ENCODE peak calls at places on chromosomes 11 and 22, in five cellular contexts. One of them, this sample, is unnamed.

GRCh38 chr11:124415356-124415923 is 9.2 kb downstream of the OR8B4 start:
- DNase-seq in H7: peak
- DNase-seq in NCI-H1930: no peak
- DNase-seq in HS-5: no peak
- DNase-seq in activated effector memory CD4-positive, alpha-beta T cell treated with anti-CD3 and anti-CD28 coated beads, Interleukin-2, amount 50 U/mL, for 16 hours: no peak
- DNase-seq in this sample: no peak

GRCh38 chr11:15690326-15690725 is 575.6 kb downstream of the INSC start:
- DNase-seq in HS-5: no peak
- DNase-seq in activated effector memory CD4-positive, alpha-beta T cell treated with anti-CD3 and anti-CD28 coated beads, Interleukin-2, amount 50 U/mL, for 16 hours: no peak
- DNase-seq in H7: peak
- DNase-seq in NCI-H1930: no peak
- DNase-seq in this sample: no peak

GRCh38 chr11:134120143-134120850 is 51.4 kb downstream of the JAM3 start:
- DNase-seq in H7: no peak
- DNase-seq in NCI-H1930: no peak
- DNase-seq in HS-5: no peak
- DNase-seq in activated effector memory CD4-positive, alpha-beta T cell treated with anti-CD3 and anti-CD28 coated beads, Interleukin-2, amount 50 U/mL, for 16 hours: no peak
- DNase-seq in this sample: no peak

GRCh38 chr22:19806213-19807160 is 45.9 kb downstream of the TBX1 start:
- DNase-seq in activated effector memory CD4-positive, alpha-beta T cell treated with anti-CD3 and anti-CD28 coated beads, Interleukin-2, amount 50 U/mL, for 16 hours: peak
- DNase-seq in HS-5: no peak
- DNase-seq in NCI-H1930: no peak
- DNase-seq in H7: peak
- DNase-seq in this sample: peak

GRCh38 chr11:369336-370018 is at the start of gene B4GALNT4:
- DNase-seq in H7: peak
- DNase-seq in HS-5: no peak
- DNase-seq in NCI-H1930: peak
- DNase-seq in activated effector memory CD4-positive, alpha-beta T cell treated with anti-CD3 and anti-CD28 coated beads, Interleukin-2, amount 50 U/mL, for 16 hours: peak
- DNase-seq in this sample: no peak

GRCh38 chr22:45608763-45609180 is 62.9 kb upstream of the ATXN10 start:
- DNase-seq in activated effector memory CD4-positive, alpha-beta T cell treated with anti-CD3 and anti-CD28 coated beads, Interleukin-2, amount 50 U/mL, for 16 hours: no peak
- DNase-seq in NCI-H1930: no peak
- DNase-seq in HS-5: peak
- DNase-seq in H7: no peak
- DNase-seq in this sample: peak

GRCh38 chr11:86211619-86212018 is 32.9 kb upstream of the EED start:
- DNase-seq in H7: no peak
- DNase-seq in HS-5: no peak
- DNase-seq in NCI-H1930: no peak
- DNase-seq in activated effector memory CD4-positive, alpha-beta T cell treated with anti-CD3 and anti-CD28 coated beads, Interleukin-2, amount 50 U/mL, for 16 hours: no peak
- DNase-seq in this sample: no peak

GRCh38 chr11:3894128-3894731 is 38.8 kb downstream of the STIM1 start:
- DNase-seq in activated effector memory CD4-positive, alpha-beta T cell treated with anti-CD3 and anti-CD28 coated beads, Interleukin-2, amount 50 U/mL, for 16 hours: no peak
- DNase-seq in NCI-H1930: no peak
- DNase-seq in HS-5: no peak
- DNase-seq in H7: no peak
- DNase-seq in this sample: no peak

GRCh38 chr11:132367293-132367692 is 996.9 kb downstream of the NTM start:
- DNase-seq in NCI-H1930: no peak
- DNase-seq in H7: no peak
- DNase-seq in activated effector memory CD4-positive, alpha-beta T cell treated with anti-CD3 and anti-CD28 coated beads, Interleukin-2, amount 50 U/mL, for 16 hours: no peak
- DNase-seq in HS-5: no peak
- DNase-seq in this sample: no peak

GRCh38 chr11:818396-819128 is at the start of gene PNPLA2:
- DNase-seq in H7: no peak
- DNase-seq in activated effector memory CD4-positive, alpha-beta T cell treated with anti-CD3 and anti-CD28 coated beads, Interleukin-2, amount 50 U/mL, for 16 hours: no peak
- DNase-seq in HS-5: no peak
- DNase-seq in NCI-H1930: no peak
- DNase-seq in this sample: no peak

GRCh38 chr11:70487160-70487559 is 88.8 kb downstream of the CTTN start:
- DNase-seq in activated effector memory CD4-positive, alpha-beta T cell treated with anti-CD3 and anti-CD28 coated beads, Interleukin-2, amount 50 U/mL, for 16 hours: no peak
- DNase-seq in HS-5: no peak
- DNase-seq in H7: no peak
- DNase-seq in NCI-H1930: no peak
- DNase-seq in this sample: no peak

GRCh38 chr11:111976614-111977140 is 39.5 kb downstream of the DIXDC1 start:
- DNase-seq in activated effector memory CD4-positive, alpha-beta T cell treated with anti-CD3 and anti-CD28 coated beads, Interleukin-2, amount 50 U/mL, for 16 hours: no peak
- DNase-seq in H7: no peak
- DNase-seq in HS-5: no peak
- DNase-seq in NCI-H1930: no peak
- DNase-seq in this sample: peak

GRCh38 chr11:128879817-128880216 is 11.3 kb upstream of the KCNJ5 start:
- DNase-seq in HS-5: no peak
- DNase-seq in NCI-H1930: no peak
- DNase-seq in H7: peak
- DNase-seq in activated effector memory CD4-positive, alpha-beta T cell treated with anti-CD3 and anti-CD28 coated beads, Interleukin-2, amount 50 U/mL, for 16 hours: no peak
- DNase-seq in this sample: no peak

GRCh38 chr11:91173701-91174100 is 950.9 kb upstream of the CHORDC1 start:
- DNase-seq in NCI-H1930: no peak
- DNase-seq in HS-5: peak
- DNase-seq in H7: no peak
- DNase-seq in activated effector memory CD4-positive, alpha-beta T cell treated with anti-CD3 and anti-CD28 coated beads, Interleukin-2, amount 50 U/mL, for 16 hours: no peak
- DNase-seq in this sample: no peak

GRCh38 chr11:9990221-9990973 is 303.6 kb downstream of the SBF2 start:
- DNase-seq in NCI-H1930: no peak
- DNase-seq in HS-5: no peak
- DNase-seq in activated effector memory CD4-positive, alpha-beta T cell treated with anti-CD3 and anti-CD28 coated beads, Interleukin-2, amount 50 U/mL, for 16 hours: no peak
- DNase-seq in H7: no peak
- DNase-seq in this sample: no peak

GRCh38 chr22:40009953-40010751 is 15.4 kb downstream of the FAM83F start:
- DNase-seq in activated effector memory CD4-positive, alpha-beta T cell treated with anti-CD3 and anti-CD28 coated beads, Interleukin-2, amount 50 U/mL, for 16 hours: no peak
- DNase-seq in H7: no peak
- DNase-seq in NCI-H1930: no peak
- DNase-seq in HS-5: no peak
- DNase-seq in this sample: no peak

GRCh38 chr11:115162919-115163318 is 341.3 kb downstream of the CADM1 start:
- DNase-seq in HS-5: no peak
- DNase-seq in NCI-H1930: no peak
- DNase-seq in activated effector memory CD4-positive, alpha-beta T cell treated with anti-CD3 and anti-CD28 coated beads, Interleukin-2, amount 50 U/mL, for 16 hours: no peak
- DNase-seq in H7: no peak
- DNase-seq in this sample: no peak

GRCh38 chr11:2893935-2894334 is 8.4 kb upstream of the CDKN1C start:
- DNase-seq in HS-5: no peak
- DNase-seq in activated effector memory CD4-positive, alpha-beta T cell treated with anti-CD3 and anti-CD28 coated beads, Interleukin-2, amount 50 U/mL, for 16 hours: no peak
- DNase-seq in NCI-H1930: no peak
- DNase-seq in H7: no peak
- DNase-seq in this sample: no peak

GRCh38 chr22:48740086-48740730 is 1087.5 kb downstream of the BRD1 start:
- DNase-seq in H7: no peak
- DNase-seq in NCI-H1930: no peak
- DNase-seq in HS-5: no peak
- DNase-seq in activated effector memory CD4-positive, alpha-beta T cell treated with anti-CD3 and anti-CD28 coated beads, Interleukin-2, amount 50 U/mL, for 16 hours: peak
- DNase-seq in this sample: no peak

GRCh38 chr11:64919627-64920026 is 2.6 kb upstream of the ATG2A start:
- DNase-seq in HS-5: no peak
- DNase-seq in H7: no peak
- DNase-seq in NCI-H1930: no peak
- DNase-seq in activated effector memory CD4-positive, alpha-beta T cell treated with anti-CD3 and anti-CD28 coated beads, Interleukin-2, amount 50 U/mL, for 16 hours: no peak
- DNase-seq in this sample: no peak

GRCh38 chr11:118715837-118716260 is 36.4 kb upstream of the TREH start:
- DNase-seq in H7: peak
- DNase-seq in HS-5: no peak
- DNase-seq in NCI-H1930: no peak
- DNase-seq in activated effector memory CD4-positive, alpha-beta T cell treated with anti-CD3 and anti-CD28 coated beads, Interleukin-2, amount 50 U/mL, for 16 hours: no peak
- DNase-seq in this sample: no peak

GRCh38 chr11:119567667-119568582 is 145.0 kb upstream of the THY1 start:
- DNase-seq in HS-5: peak
- DNase-seq in activated effector memory CD4-positive, alpha-beta T cell treated with anti-CD3 and anti-CD28 coated beads, Interleukin-2, amount 50 U/mL, for 16 hours: no peak
- DNase-seq in NCI-H1930: peak
- DNase-seq in H7: no peak
- DNase-seq in this sample: no peak

GRCh38 chr11:103349595-103349994 is 240.4 kb downstream of the DYNC2H1 start:
- DNase-seq in HS-5: no peak
- DNase-seq in NCI-H1930: no peak
- DNase-seq in H7: no peak
- DNase-seq in activated effector memory CD4-positive, alpha-beta T cell treated with anti-CD3 and anti-CD28 coated beads, Interleukin-2, amount 50 U/mL, for 16 hours: no peak
- DNase-seq in this sample: no peak

GRCh38 chr11:120120805-120121335 is 17.0 kb downstream of the TRIM29 start:
- DNase-seq in activated effector memory CD4-positive, alpha-beta T cell treated with anti-CD3 and anti-CD28 coated beads, Interleukin-2, amount 50 U/mL, for 16 hours: no peak
- DNase-seq in NCI-H1930: no peak
- DNase-seq in H7: no peak
- DNase-seq in HS-5: no peak
- DNase-seq in this sample: no peak

GRCh38 chr11:68038718-68039525 is at the start of gene TCIRG1:
- DNase-seq in HS-5: no peak
- DNase-seq in activated effector memory CD4-positive, alpha-beta T cell treated with anti-CD3 and anti-CD28 coated beads, Interleukin-2, amount 50 U/mL, for 16 hours: peak
- DNase-seq in NCI-H1930: no peak
- DNase-seq in H7: peak
- DNase-seq in this sample: peak

GRCh38 chr11:65213322-65214211 is 31.8 kb downstream of the CAPN1 start:
- DNase-seq in NCI-H1930: no peak
- DNase-seq in HS-5: no peak
- DNase-seq in activated effector memory CD4-positive, alpha-beta T cell treated with anti-CD3 and anti-CD28 coated beads, Interleukin-2, amount 50 U/mL, for 16 hours: no peak
- DNase-seq in H7: peak
- DNase-seq in this sample: no peak

This sample was measured in keratinocyte.